ENCODE peak calls at places on chromosomes 5 and 9, in nine cellular contexts. H is AG09309; L is GM20000; K is right atrium auricular region; P is GM12865; A is CD4-positive, alpha-beta T cell; E is hepatocyte; J is IMR-90; R is bronchial epithelial cell. Z is an unnamed sample.

GRCh38 chr5:56269216-56269927 is 36.2 kb upstream of the ANKRD55 start:
- DNase-seq in L (peak; percentile 67), P (peak; percentile 72), J (peak; percentile 75), R (peak; percentile 25), A (no peak), K (no peak), H (no peak), E (peak; percentile 69), Z (no peak)

GRCh38 chr5:142512680-142513042 is 173.2 kb downstream of the FGF1 start:
- DNase-seq in L (no peak), J (peak; percentile 62), H (no peak), A (no peak), E (no peak), P (no peak), R (no peak), K (no peak), Z (no peak)

GRCh38 chr9:20624201-20625002 is 2.1 kb upstream of the MLLT3 start:
- DNase-seq in H (no peak), E (peak; percentile 84), A (no peak), R (peak; percentile 74), P (peak; percentile 84), J (peak; percentile 79), K (peak; percentile 73), L (peak; percentile 53), Z (no peak)

GRCh38 chr9:131676431-131676972 is 63.4 kb downstream of the RAPGEF1 start:
- DNase-seq in E (no peak), K (peak; percentile 60), J (no peak), H (no peak), P (peak; percentile 86), A (peak; percentile 47), R (no peak), L (no peak), Z (no peak)

GRCh38 chr5:30650311-30650710 is 543.2 kb upstream of the CDH6 start:
- DNase-seq in P (no peak), J (no peak), E (no peak), A (no peak), L (no peak), R (no peak), H (no peak), K (no peak), Z (no peak)

GRCh38 chr9:112009656-112010055 is 113.0 kb downstream of the UGCG start:
- DNase-seq in A (no peak), K (no peak), P (no peak), E (no peak), R (no peak), L (no peak), H (no peak), J (no peak), Z (no peak)

GRCh38 chr9:126505697-126506346 is 107.9 kb upstream of the LMX1B start:
- DNase-seq in J (no peak), E (no peak), K (no peak), R (no peak), L (no peak), A (no peak), P (no peak), H (no peak), Z (no peak)

GRCh38 chr5:168425997-168426863 is 60.0 kb upstream of the RARS1 start:
- DNase-seq in L (no peak), A (no peak), P (no peak), E (no peak), H (no peak), R (no peak), J (no peak), K (no peak), Z (no peak)

GRCh38 chr5:59423021-59423420 is 470.5 kb downstream of the PDE4D start:
- DNase-seq in L (no peak), R (no peak), K (no peak), H (no peak), E (no peak), J (no peak), P (no peak), A (no peak), Z (no peak)

GRCh38 chr9:77598510-77598909 is 49.6 kb downstream of the GNA14 start:
- DNase-seq in R (peak; percentile 25), P (no peak), A (no peak), L (no peak), J (peak; percentile 37), H (no peak), K (no peak), E (peak; percentile 34), Z (no peak)

GRCh38 chr5:72486371-72486770 is 20.8 kb downstream of the ZNF366 start:
- DNase-seq in P (no peak), A (no peak), L (no peak), H (peak; percentile 75), E (no peak), R (peak; percentile 18), K (no peak), J (peak; percentile 45), Z (no peak)

GRCh38 chr5:172852490-172853354 is 18.7 kb downstream of the ERGIC1 start:
- DNase-seq in K (no peak), P (no peak), A (no peak), R (no peak), H (no peak), J (peak; percentile 75), L (no peak), E (peak; percentile 71), Z (no peak)

GRCh38 chr5:81544351-81545001 is 150.5 kb upstream of the ACOT12 start:
- DNase-seq in R (peak; percentile 20), J (peak; percentile 8), H (no peak), L (no peak), A (no peak), E (peak; percentile 47), K (no peak), P (no peak), Z (no peak)

GRCh38 chr9:90007516-90008430 is 403.0 kb downstream of the GADD45G start:
- DNase-seq in K (no peak), R (peak; percentile 78), E (peak; percentile 27), J (peak; percentile 82), H (peak; percentile 21), A (no peak), P (peak; percentile 15), L (no peak), Z (no peak)

GRCh38 chr9:112822618-112823017 is 68.1 kb downstream of the SLC46A2 start:
- DNase-seq in L (no peak), K (no peak), R (no peak), J (no peak), E (no peak), P (no peak), A (no peak), H (no peak), Z (no peak)

GRCh38 chr5:38424237-38425080 is 132.0 kb downstream of the LIFR start:
- DNase-seq in A (no peak), L (no peak), P (no peak), K (no peak), R (no peak), J (no peak), H (no peak), E (no peak), Z (no peak)

GRCh38 chr9:22158275-22158674 is 149.2 kb upstream of the CDKN2B start:
- DNase-seq in R (peak; percentile 86), P (no peak), A (no peak), E (no peak), K (no peak), H (no peak), L (no peak), J (peak; percentile 12), Z (no peak)

GRCh38 chr5:97501965-97502305 is 318.9 kb upstream of the RIOK2 start:
- DNase-seq in E (no peak), H (no peak), L (no peak), J (peak; percentile 16), A (no peak), K (no peak), P (no peak), R (peak; percentile 4), Z (no peak)

GRCh38 chr5:73867344-73868335 is 241.6 kb downstream of the ARHGEF28 start:
- DNase-seq in R (peak; percentile 59), E (no peak), H (no peak), A (no peak), J (peak; percentile 68), P (no peak), K (no peak), L (no peak), Z (no peak)

GRCh38 chr5:181200816-181201215 is 4.2 kb downstream of the TRIM7 start:
- DNase-seq in J (no peak), P (no peak), K (no peak), H (no peak), L (no peak), A (no peak), R (no peak), E (no peak), Z (no peak)

GRCh38 chr5:151202381-151203139 is 21.3 kb downstream of the CCDC69 start:
- DNase-seq in L (no peak), H (no peak), E (no peak), A (no peak), J (peak; percentile 71), R (peak; percentile 97), K (no peak), P (peak; percentile 35), Z (no peak)

DNA sequence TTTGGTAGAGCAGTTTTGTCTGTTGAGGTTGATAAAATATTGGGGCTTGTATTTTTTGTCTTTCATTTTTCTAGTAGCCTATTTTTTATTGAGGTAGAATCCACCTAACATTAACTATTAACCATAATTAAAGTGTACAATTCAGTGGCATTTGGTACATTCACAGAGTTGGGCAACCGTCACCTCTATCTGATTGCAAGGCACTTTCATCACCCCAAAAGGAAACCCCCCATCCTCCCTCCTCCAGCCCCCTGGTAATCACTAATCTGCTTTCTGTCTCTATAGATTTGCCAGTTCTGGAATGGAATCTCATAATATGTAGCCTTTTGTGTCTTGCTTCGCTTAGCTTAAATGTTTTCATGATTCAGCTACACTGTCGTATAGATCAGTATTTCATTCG is 55.5 kb upstream of the DMRT3 start:
- DNase-seq in L (no peak), H (no peak), J (no peak), A (no peak), E (no peak), K (no peak), R (no peak), P (no peak), Z (no peak)
- TF ChIP-seq CTCF in L (no peak), H (no peak), J (no peak), A (no peak), E (no peak), K (no peak), R (no peak), P (no peak), Z (no peak)

GRCh38 chr9:95264954-95265615 is 52.4 kb downstream of the FANCC start:
- DNase-seq in R (peak; percentile 34), E (peak; percentile 59), K (no peak), A (no peak), P (no peak), H (peak; percentile 13), L (no peak), J (peak; percentile 75), Z (no peak)
- TF ChIP-seq CTCF in R (peak; percentile 13), E (peak; percentile 56), K (peak; percentile 22), A (peak; percentile 27), P (no peak), H (peak; percentile 52), L (no peak), J (peak; percentile 59), Z (no peak)

GRCh38 chr5:99349842-99350241 is 421.0 kb upstream of the CHD1 start:
- DNase-seq in H (no peak), P (no peak), R (no peak), E (no peak), K (no peak), L (no peak), A (no peak), J (no peak), Z (no peak)
- TF ChIP-seq CTCF in H (no peak), P (no peak), R (no peak), E (no peak), K (no peak), L (no peak), A (no peak), J (no peak), Z (no peak)

DNA sequence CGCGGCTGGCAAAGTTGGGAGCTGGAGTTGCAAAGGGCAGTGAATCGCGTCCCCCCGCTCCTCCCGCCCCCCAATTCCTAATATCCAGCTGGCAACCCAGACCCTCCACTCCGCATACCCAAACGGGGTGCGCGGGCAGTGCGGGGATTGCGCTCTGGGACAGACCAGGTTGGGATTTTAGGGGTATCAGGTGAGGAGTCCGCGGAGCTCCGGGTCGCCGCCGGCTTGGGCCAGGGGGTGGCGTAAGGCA is 553 bp downstream of the IQGAP2 start:
- DNase-seq in E (no peak), K (no peak), P (no peak), R (no peak), H (no peak), J (no peak), L (no peak), A (no peak), Z (no peak)
- TF ChIP-seq CTCF in E (peak; percentile 59), K (no peak), P (peak; percentile 55), R (no peak), H (no peak), J (no peak), L (no peak), A (no peak), Z (no peak)